ENCODE peak calls at places on chromosomes 3 and 15, in four cellular contexts. One of them, this sample, is unnamed.

GRCh38 chr3:184599143-184599542 is 37.6 kb downstream of the EPHB3 start:
- DNase-seq in PC-3: no peak
- DNase-seq in right atrium auricular region: no peak
- DNase-seq in transverse colon: no peak
- DNase-seq in this sample: no peak

GRCh38 chr3:118909751-118910150 is 124.9 kb downstream of the IGSF11 start:
- DNase-seq in PC-3: peak
- DNase-seq in right atrium auricular region: no peak
- DNase-seq in transverse colon: no peak
- DNase-seq in this sample: no peak

GRCh38 chr3:14145236-14145635 is 20.4 kb downstream of the TMEM43 start:
- DNase-seq in PC-3: peak
- DNase-seq in right atrium auricular region: no peak
- DNase-seq in transverse colon: no peak
- DNase-seq in this sample: peak

GRCh38 chr15:96285715-96286367 is 44.7 kb upstream of the NR2F2 start:
- DNase-seq in PC-3: no peak
- DNase-seq in right atrium auricular region: no peak
- DNase-seq in transverse colon: no peak
- DNase-seq in this sample: no peak

GRCh38 chr3:111278961-111279360 is 207.3 kb downstream of the NECTIN3 start:
- DNase-seq in PC-3: no peak
- DNase-seq in right atrium auricular region: no peak
- DNase-seq in transverse colon: no peak
- DNase-seq in this sample: no peak

GRCh38 chr3:38028621-38029361 is 651 bp downstream of the PLCD1 start:
- DNase-seq in PC-3: no peak
- DNase-seq in right atrium auricular region: no peak
- DNase-seq in transverse colon: peak
- DNase-seq in this sample: no peak

GRCh38 chr3:13883681-13884080 is 3.8 kb upstream of the WNT7A start:
- DNase-seq in PC-3: no peak
- DNase-seq in right atrium auricular region: no peak
- DNase-seq in transverse colon: no peak
- DNase-seq in this sample: no peak

GRCh38 chr15:68303560-68304436 is 26.3 kb downstream of the FEM1B start:
- DNase-seq in PC-3: peak
- DNase-seq in right atrium auricular region: peak
- DNase-seq in transverse colon: no peak
- DNase-seq in this sample: peak

GRCh38 chr3:45910892-45911291 is 24.5 kb downstream of the CCR9 start:
- DNase-seq in PC-3: no peak
- DNase-seq in right atrium auricular region: no peak
- DNase-seq in transverse colon: no peak
- DNase-seq in this sample: no peak

GRCh38 chr3:146781059-146781458 is 175.9 kb upstream of the PLSCR5 start:
- DNase-seq in PC-3: no peak
- DNase-seq in right atrium auricular region: no peak
- DNase-seq in transverse colon: no peak
- DNase-seq in this sample: no peak

GRCh38 chr3:8990266-8991215 is 27.3 kb upstream of the RAD18 start:
- DNase-seq in PC-3: no peak
- DNase-seq in right atrium auricular region: no peak
- DNase-seq in transverse colon: no peak
- DNase-seq in this sample: peak

GRCh38 chr15:70048578-70048977 is 49.1 kb downstream of the TLE3 start:
- DNase-seq in PC-3: no peak
- DNase-seq in right atrium auricular region: no peak
- DNase-seq in transverse colon: no peak
- DNase-seq in this sample: no peak

GRCh38 chr15:63703641-63704040 is 106.5 kb downstream of the FBXL22 start:
- DNase-seq in PC-3: no peak
- DNase-seq in right atrium auricular region: no peak
- DNase-seq in transverse colon: no peak
- DNase-seq in this sample: no peak

GRCh38 chr15:51267047-51267713 is 71.2 kb downstream of the CYP19A1 start:
- DNase-seq in PC-3: no peak
- DNase-seq in right atrium auricular region: no peak
- DNase-seq in transverse colon: no peak
- DNase-seq in this sample: no peak

GRCh38 chr3:112333386-112334334 is 704 bp downstream of the CD200 start:
- DNase-seq in PC-3: no peak
- DNase-seq in right atrium auricular region: no peak
- DNase-seq in transverse colon: no peak
- DNase-seq in this sample: no peak

GRCh38 chr3:25573386-25574171 is 91.1 kb downstream of the TOP2B start:
- DNase-seq in PC-3: peak
- DNase-seq in right atrium auricular region: no peak
- DNase-seq in transverse colon: no peak
- DNase-seq in this sample: no peak

GRCh38 chr15:53197426-53197839 is 407.3 kb upstream of the ONECUT1 start:
- DNase-seq in PC-3: peak
- DNase-seq in right atrium auricular region: no peak
- DNase-seq in transverse colon: peak
- DNase-seq in this sample: no peak

GRCh38 chr3:142947799-142948575 is 15.5 kb downstream of the PAQR9 start:
- DNase-seq in PC-3: peak
- DNase-seq in right atrium auricular region: no peak
- DNase-seq in transverse colon: no peak
- DNase-seq in this sample: no peak

GRCh38 chr3:197926418-197926817 is 23.6 kb upstream of the RPL35A start:
- DNase-seq in PC-3: no peak
- DNase-seq in right atrium auricular region: no peak
- DNase-seq in transverse colon: no peak
- DNase-seq in this sample: no peak
- TF ChIP-seq CTCF in PC-3: peak
- TF ChIP-seq CTCF in right atrium auricular region: no peak
- TF ChIP-seq CTCF in transverse colon: no peak
- TF ChIP-seq CTCF in this sample: no peak

GRCh38 chr3:64353256-64353655 is 128.0 kb upstream of the PRICKLE2 start:
- DNase-seq in PC-3: no peak
- DNase-seq in right atrium auricular region: no peak
- DNase-seq in transverse colon: no peak
- DNase-seq in this sample: no peak

GRCh38 chr3:64352596-64352989 is 127.3 kb upstream of the PRICKLE2 start:
- DNase-seq in PC-3: no peak
- DNase-seq in right atrium auricular region: no peak
- DNase-seq in transverse colon: no peak
- DNase-seq in this sample: no peak

GRCh38 chr3:64354221-64354620 is 129.0 kb upstream of the PRICKLE2 start:
- DNase-seq in PC-3: no peak
- DNase-seq in right atrium auricular region: no peak
- DNase-seq in transverse colon: no peak
- DNase-seq in this sample: no peak

GRCh38 chr3:64349531-64349930 is 124.3 kb upstream of the PRICKLE2 start:
- DNase-seq in PC-3: no peak
- DNase-seq in right atrium auricular region: no peak
- DNase-seq in transverse colon: no peak
- DNase-seq in this sample: no peak

DNA sequence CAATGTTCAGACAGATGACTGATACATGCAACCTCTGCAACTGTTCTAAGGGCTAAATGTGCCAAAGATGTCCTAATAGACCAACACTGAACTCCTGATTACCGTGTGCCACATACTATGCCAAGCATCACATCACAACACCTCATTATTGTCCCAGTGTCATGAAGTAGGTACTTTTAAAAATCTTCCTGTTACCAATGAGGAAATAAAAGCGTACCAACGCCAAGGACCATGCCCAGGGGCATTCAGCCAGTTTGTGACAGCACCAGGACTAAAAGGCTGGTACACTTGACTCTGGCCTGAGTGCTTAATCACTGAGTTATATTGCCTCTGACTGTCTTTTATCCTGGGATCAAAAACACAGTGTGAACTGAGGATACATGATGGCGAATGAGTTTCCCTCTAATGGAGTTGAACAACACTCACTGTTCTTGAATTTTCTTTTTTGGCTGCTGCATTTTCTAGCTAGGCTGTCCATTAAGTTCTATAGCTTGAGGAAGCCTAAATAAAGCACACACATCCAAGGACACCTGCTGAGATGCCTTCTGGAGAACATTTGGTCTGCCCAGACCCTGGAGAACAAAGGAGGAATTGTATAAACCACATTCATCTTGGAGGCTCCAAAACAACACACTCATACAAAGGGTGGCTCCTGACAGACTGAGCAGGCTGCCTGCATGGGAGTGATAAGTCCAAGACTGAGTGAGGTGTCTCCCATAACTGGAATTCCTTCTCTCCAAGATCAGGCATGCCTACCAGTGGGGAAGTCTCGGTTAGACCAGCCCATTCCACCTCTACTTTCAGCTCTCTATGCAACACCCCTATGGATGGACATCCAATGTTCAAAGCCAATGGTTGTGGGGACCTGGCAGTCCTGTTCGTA is 126.7 kb upstream of the PRICKLE2 start:
- DNase-seq in PC-3: no peak
- DNase-seq in right atrium auricular region: no peak
- DNase-seq in transverse colon: no peak
- DNase-seq in this sample: no peak
- H3K27ac ChIP-seq in PC-3: no peak
- H3K27ac ChIP-seq in right atrium auricular region: no peak
- H3K27ac ChIP-seq in transverse colon: peak
- H3K27ac ChIP-seq in this sample: peak

DNA sequence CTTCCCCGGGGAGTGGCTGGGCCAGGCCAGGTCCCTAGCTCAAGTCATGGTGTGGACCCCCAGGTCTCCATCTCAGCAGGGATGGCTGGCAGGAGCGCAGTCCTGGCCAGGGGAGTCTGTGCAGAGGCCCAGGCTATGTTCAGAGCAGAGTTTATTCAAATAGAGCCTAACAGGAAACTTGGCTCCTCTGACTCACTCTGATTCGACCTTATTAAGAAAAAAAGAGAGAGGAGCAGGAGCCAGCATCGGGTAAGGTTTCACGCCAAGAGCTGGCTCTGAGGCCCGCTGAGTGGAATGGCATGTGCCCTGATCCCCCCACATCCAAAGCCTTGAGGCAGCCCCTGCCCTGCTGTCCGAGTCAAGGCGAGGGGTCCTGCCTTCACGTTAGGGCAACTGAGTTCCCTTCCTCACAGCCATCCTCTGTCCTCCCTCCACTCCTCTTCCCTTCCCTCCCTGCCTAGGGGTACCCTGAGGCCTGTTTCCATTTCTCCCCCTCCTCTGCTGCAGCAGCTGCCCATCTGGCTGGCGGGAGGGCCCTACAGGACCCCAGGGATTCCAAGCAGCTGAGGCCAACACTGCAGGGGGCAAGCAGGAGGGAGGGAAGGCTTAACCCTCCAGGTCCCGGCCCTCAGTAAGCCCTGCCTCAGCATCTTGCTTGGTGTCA is 1.9 kb upstream of the LOXL1 start:
- DNase-seq in PC-3: peak
- DNase-seq in right atrium auricular region: peak
- DNase-seq in transverse colon: no peak
- DNase-seq in this sample: no peak
- H3K4me3 ChIP-seq in PC-3: peak
- H3K4me3 ChIP-seq in right atrium auricular region: no peak
- H3K4me3 ChIP-seq in transverse colon: no peak
- H3K4me3 ChIP-seq in this sample: peak

GRCh38 chr15:77771616-77772015 is 138.9 kb upstream of the LINGO1 start:
- DNase-seq in PC-3: no peak
- DNase-seq in right atrium auricular region: no peak
- DNase-seq in transverse colon: no peak
- DNase-seq in this sample: no peak

GRCh38 chr15:77764095-77764494 is 131.4 kb upstream of the LINGO1 start:
- DNase-seq in PC-3: no peak
- DNase-seq in right atrium auricular region: no peak
- DNase-seq in transverse colon: no peak
- DNase-seq in this sample: no peak

GRCh38 chr15:77773003-77773402 is 140.3 kb upstream of the LINGO1 start:
- DNase-seq in PC-3: no peak
- DNase-seq in right atrium auricular region: no peak
- DNase-seq in transverse colon: no peak
- DNase-seq in this sample: no peak

GRCh38 chr15:77769700-77770099 is 137.0 kb upstream of the LINGO1 start:
- DNase-seq in PC-3: no peak
- DNase-seq in right atrium auricular region: no peak
- DNase-seq in transverse colon: no peak
- DNase-seq in this sample: no peak

DNA sequence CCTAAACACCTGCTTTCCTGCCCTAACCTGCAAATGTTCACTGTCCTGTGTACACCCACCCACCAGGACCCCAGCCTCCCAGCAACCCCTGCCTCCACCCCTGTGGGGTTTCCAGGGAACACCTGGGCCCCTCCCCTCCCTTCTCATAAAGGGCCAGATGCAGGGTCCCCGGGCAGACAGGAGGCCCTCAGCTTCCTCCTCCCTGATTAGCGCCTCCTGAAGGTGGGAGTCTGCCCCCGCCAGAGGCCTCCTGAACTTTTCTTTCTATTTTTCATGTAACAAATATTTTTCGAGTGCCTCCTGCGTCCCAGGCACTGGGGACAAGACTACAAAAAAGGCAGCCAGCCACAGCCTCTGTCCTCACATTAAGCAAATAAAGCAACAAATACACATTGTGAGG is 135.4 kb upstream of the LINGO1 start:
- DNase-seq in PC-3: no peak
- DNase-seq in right atrium auricular region: no peak
- DNase-seq in transverse colon: no peak
- DNase-seq in this sample: no peak
- TF ChIP-seq CTCF in PC-3: no peak
- TF ChIP-seq CTCF in right atrium auricular region: no peak
- TF ChIP-seq CTCF in transverse colon: no peak
- TF ChIP-seq CTCF in this sample: no peak